ENCODE peak calls at places on chromosomes 11 and 22, in five cellular contexts. E is stimulated activated CD8-positive, alpha-beta memory T cell treated with anti-CD3 and anti-CD28 coated beads, Interleukin-12 subunit alpha, Interleukin-12 subunit beta, amount 100 ng/mL, for 1 hour; V is upper lobe of right lung; O is HFF-Myc; Y is GM18507. F is an unnamed sample.

GRCh38 chr11:129265125-129265788 is 73.1 kb upstream of the ARHGAP32 start:
- DNase-seq in E (no peak), V (no peak), O (no peak), Y (no peak), F (peak; percentile 17)

GRCh38 chr11:83206771-83207413 is 13.4 kb downstream of the ANKRD42 start:
- DNase-seq in E (no peak), V (no peak), O (no peak), Y (no peak), F (peak; percentile 6)

GRCh38 chr11:88414385-88414861 is 76.9 kb upstream of the CTSC start:
- DNase-seq in E (no peak), V (no peak), O (peak; percentile 48), Y (no peak), F (peak; percentile 51)

GRCh38 chr11:70796601-70797000 is 398.3 kb downstream of the CTTN start:
- DNase-seq in E (no peak), V (no peak), O (no peak), Y (no peak), F (no peak)

GRCh38 chr22:44091021-44091721 is 67.1 kb downstream of the PARVB start:
- DNase-seq in E (no peak), V (no peak), O (no peak), Y (no peak), F (peak; percentile 25)

GRCh38 chr11:57397394-57397990 is 7.0 kb upstream of the PRG2 start:
- DNase-seq in E (no peak), V (no peak), O (no peak), Y (no peak), F (no peak)

GRCh38 chr11:74018331-74019005 is 9.6 kb upstream of the UCP3 start:
- DNase-seq in E (no peak), V (peak; percentile 95), O (no peak), Y (no peak), F (peak; percentile 11)

GRCh38 chr11:26762089-26762488 is 40.2 kb upstream of the SLC5A12 start:
- DNase-seq in E (no peak), V (no peak), O (no peak), Y (no peak), F (no peak)

GRCh38 chr11:35177370-35177769 is 38.4 kb downstream of the CD44 start:
- DNase-seq in E (no peak), V (no peak), O (no peak), Y (no peak), F (no peak)

GRCh38 chr11:46265764-46266163 is 11.7 kb upstream of the CREB3L1 start:
- DNase-seq in E (no peak), V (no peak), O (no peak), Y (no peak), F (no peak)

GRCh38 chr11:118913411-118914125 is 12.2 kb downstream of the BCL9L start:
- DNase-seq in E (no peak), V (no peak), O (no peak), Y (no peak), F (no peak)

GRCh38 chr11:209275-210121 is 2.0 kb downstream of the RIC8A start:
- DNase-seq in E (no peak), V (peak; percentile 66), O (no peak), Y (no peak), F (peak; percentile 26)

GRCh38 chr11:117970400-117971024 is 15.7 kb upstream of the IL10RA start:
- DNase-seq in E (no peak), V (peak; percentile 40), O (no peak), Y (no peak), F (no peak)

GRCh38 chr11:103903621-103904323 is 132.7 kb upstream of the DDI1 start:
- DNase-seq in E (no peak), V (no peak), O (no peak), Y (no peak), F (no peak)

GRCh38 chr11:830295-831131 is 2.2 kb upstream of the CD151 start:
- DNase-seq in E (peak; percentile 42), V (peak; percentile 92), O (no peak), Y (no peak), F (no peak)

GRCh38 chr11:123478352-123478986 is 48.4 kb downstream of the GRAMD1B start:
- DNase-seq in E (no peak), V (no peak), O (peak; percentile 71), Y (no peak), F (peak; percentile 78)

GRCh38 chr11:43904737-43905515 is 24.3 kb downstream of the ALKBH3 start:
- DNase-seq in E (no peak), V (no peak), O (no peak), Y (no peak), F (peak; percentile 24)

GRCh38 chr22:41288245-41288946 is 2.4 kb upstream of the RANGAP1 start:
- DNase-seq in E (no peak), V (no peak), O (peak; percentile 78), Y (no peak), F (peak; percentile 54)

GRCh38 chr11:46039990-46040389 is 81.3 kb downstream of the PHF21A start:
- DNase-seq in E (no peak), V (no peak), O (no peak), Y (no peak), F (peak; percentile 60)

GRCh38 chr11:71203681-71204080 is 48.7 kb downstream of the SHANK2 start:
- DNase-seq in E (no peak), V (no peak), O (no peak), Y (no peak), F (no peak)

GRCh38 chr11:88295028-88295427 is 42.5 kb downstream of the CTSC start:
- DNase-seq in E (no peak), V (no peak), O (no peak), Y (no peak), F (no peak)

GRCh38 chr11:124678416-124678815 is 4.7 kb downstream of the SPA17 start:
- DNase-seq in E (no peak), V (peak; percentile 75), O (no peak), Y (no peak), F (no peak)

GRCh38 chr22:37161442-37161841 is 11.7 kb upstream of the IL2RB start:
- DNase-seq in E (no peak), V (no peak), O (no peak), Y (no peak), F (peak; percentile 20)

GRCh38 chr11:70627219-70627618 is 228.9 kb downstream of the CTTN start:
- DNase-seq in E (no peak), V (no peak), O (no peak), Y (no peak), F (no peak)

GRCh38 chr11:30321321-30321720 is 1.6 kb upstream of the ARL14EP start:
- DNase-seq in E (no peak), V (no peak), O (no peak), Y (no peak), F (no peak)

GRCh38 chr11:77779935-77780334 is 40.6 kb downstream of the RSF1 start:
- DNase-seq in E (no peak), V (no peak), O (peak; percentile 15), Y (no peak), F (peak; percentile 47)

GRCh38 chr11:130912552-130912951 is 3.7 kb downstream of the SNX19 start:
- DNase-seq in E (no peak), V (no peak), O (no peak), Y (no peak), F (no peak)

F was measured in LHCN-M2.